ENCODE peak calls at places on chromosomes 16 and 17, in five cellular contexts. R, U, Q, I and L are unnamed samples.

GRCh38 chr16:67244387-67245188 is 2.7 kb downstream of the FHOD1 start:
- DNase-seq in R (peak), U (no peak), Q (peak), I (peak), L (no peak)

GRCh38 chr17:68585643-68586042 is 15.5 kb downstream of the FAM20A start:
- DNase-seq in R (no peak), U (no peak), Q (no peak), I (no peak), L (no peak)

GRCh38 chr16:81181013-81181720 is 57.3 kb upstream of the BCO1 start:
- DNase-seq in R (peak), U (no peak), Q (peak), I (no peak), L (peak)

GRCh38 chr16:24774510-24774909 is 45.1 kb downstream of the TNRC6A start:
- DNase-seq in R (no peak), U (no peak), Q (no peak), I (no peak), L (no peak)

GRCh38 chr17:28268610-28269313 is 50.2 kb upstream of the TMEM97 start:
- DNase-seq in R (no peak), U (no peak), Q (no peak), I (no peak), L (no peak)

GRCh38 chr16:56424791-56425438 is 430 bp downstream of the AMFR start:
- DNase-seq in R (peak), U (no peak), Q (peak), I (peak), L (peak)

GRCh38 chr16:51651061-51651466 is 500.0 kb upstream of the SALL1 start:
- DNase-seq in R (no peak), U (no peak), Q (no peak), I (no peak), L (no peak)

GRCh38 chr17:1650731-1651558 is 1.3 kb upstream of the RILP start:
- DNase-seq in R (no peak), U (no peak), Q (no peak), I (no peak), L (no peak)

GRCh38 chr16:77555781-77556180 is 120.9 kb upstream of the ADAMTS18 start:
- DNase-seq in R (no peak), U (no peak), Q (no peak), I (no peak), L (no peak)

GRCh38 chr16:56625140-56625942 is at the start of gene MT1E:
- DNase-seq in R (peak), U (no peak), Q (peak), I (peak), L (no peak)

GRCh38 chr16:89426736-89427525 is 63.4 kb downstream of the ANKRD11 start:
- DNase-seq in R (no peak), U (no peak), Q (no peak), I (no peak), L (no peak)

GRCh38 chr17:45368661-45369060 is 51.8 kb upstream of the MAP3K14 start:
- DNase-seq in R (no peak), U (no peak), Q (no peak), I (no peak), L (no peak)

GRCh38 chr16:21175397-21175796 is 16.9 kb downstream of the LDAF1 start:
- DNase-seq in R (no peak), U (no peak), Q (no peak), I (no peak), L (no peak)

GRCh38 chr17:32854834-32855389 is 22.0 kb downstream of the MYO1D start:
- DNase-seq in R (no peak), U (no peak), Q (no peak), I (no peak), L (no peak)

GRCh38 chr17:65553009-65553645 is 8.3 kb downstream of the AXIN2 start:
- DNase-seq in R (no peak), U (no peak), Q (no peak), I (no peak), L (no peak)

GRCh38 chr16:4612474-4612931 is 2.2 kb downstream of the UBALD1 start:
- DNase-seq in R (no peak), U (no peak), Q (no peak), I (no peak), L (no peak)

GRCh38 chr16:69217433-69217832 is 30.5 kb downstream of the SNTB2 start:
- DNase-seq in R (no peak), U (no peak), Q (no peak), I (no peak), L (no peak)

GRCh38 chr16:1509307-1510221 is 16.4 kb downstream of the TELO2 start:
- DNase-seq in R (no peak), U (no peak), Q (peak), I (no peak), L (no peak)

GRCh38 chr17:57720636-57721035 is 24.5 kb downstream of the CCDC182 start:
- DNase-seq in R (no peak), U (no peak), Q (no peak), I (peak), L (no peak)

GRCh38 chr17:81237591-81238489 is 1.0 kb downstream of the TEPSIN start:
- DNase-seq in R (no peak), U (no peak), Q (peak), I (no peak), L (no peak)

GRCh38 chr17:7897773-7898172 is 9.2 kb downstream of the CHD3 start:
- DNase-seq in R (no peak), U (peak), Q (no peak), I (no peak), L (no peak)

GRCh38 chr17:49120166-49120565 is 12.4 kb upstream of the B4GALNT2 start:
- DNase-seq in R (no peak), U (no peak), Q (no peak), I (no peak), L (no peak)

GRCh38 chr16:61214780-61215179 is 821.5 kb downstream of the CDH8 start:
- DNase-seq in R (no peak), U (no peak), Q (no peak), I (no peak), L (no peak)

GRCh38 chr17:63450551-63450950 is 4.4 kb upstream of the CYB561 start:
- DNase-seq in R (no peak), U (no peak), Q (no peak), I (no peak), L (no peak)

GRCh38 chr17:77498056-77498785 is 357.5 kb downstream of the SEC14L1 start:
- DNase-seq in R (no peak), U (no peak), Q (no peak), I (peak), L (no peak)

GRCh38 chr17:72788950-72789585 is 303.4 kb downstream of the SLC39A11 start:
- DNase-seq in R (no peak), U (no peak), Q (no peak), I (no peak), L (no peak)

GRCh38 chr16:2149630-2150417 is 1.4 kb downstream of the RAB26 start:
- DNase-seq in R (no peak), U (no peak), Q (no peak), I (no peak), L (no peak)

GRCh38 chr16:67594956-67595355 is 32.6 kb downstream of the CTCF start:
- DNase-seq in R (no peak), U (no peak), Q (no peak), I (no peak), L (no peak)

GRCh38 chr17:32769846-32770245 is 107.1 kb downstream of the MYO1D start:
- DNase-seq in R (no peak), U (no peak), Q (no peak), I (no peak), L (no peak)